ENCODE peak calls at places on chromosomes 3 and 15, in five cellular contexts. G, R, X, O and Z are unnamed samples.

GRCh38 chr3:141452773-141453172 is 34.1 kb upstream of the RASA2 start:
- DNase-seq in G (no peak), R (no peak), X (no peak), O (no peak), Z (no peak)

GRCh38 chr3:194313642-194314430 is 37.3 kb downstream of the CPN2 start:
- DNase-seq in G (no peak), R (peak; percentile 76), X (peak; percentile 61), O (peak; percentile 70), Z (peak; percentile 82)

GRCh38 chr3:106428565-106428994 is 559.8 kb upstream of the CBLB start:
- DNase-seq in G (no peak), R (no peak), X (peak; percentile 100), O (peak; percentile 43), Z (peak; percentile 68)

GRCh38 chr15:91849749-91850161 is 3.8 kb upstream of the SLCO3A1 start:
- DNase-seq in G (no peak), R (no peak), X (peak; percentile 58), O (no peak), Z (no peak)

GRCh38 chr3:40333852-40334251 is 24.3 kb downstream of the EIF1B start:
- DNase-seq in G (no peak), R (no peak), X (no peak), O (no peak), Z (no peak)

GRCh38 chr3:148604270-148605085 is 93.2 kb upstream of the AGTR1 start:
- DNase-seq in G (no peak), R (no peak), X (no peak), O (no peak), Z (no peak)

GRCh38 chr3:107545680-107546120 is 22.9 kb downstream of the BBX start:
- DNase-seq in G (no peak), R (no peak), X (peak; percentile 62), O (no peak), Z (no peak)

GRCh38 chr3:184196536-184196935 is 10.5 kb downstream of the ABCF3 start:
- DNase-seq in G (no peak), R (no peak), X (no peak), O (no peak), Z (peak; percentile 40)

GRCh38 chr3:32366638-32367368 is 24.9 kb upstream of the CMTM7 start:
- DNase-seq in G (no peak), R (no peak), X (peak; percentile 35), O (no peak), Z (no peak)

GRCh38 chr15:60905587-60905986 is 323.5 kb downstream of the RORA start:
- DNase-seq in G (peak; percentile 55), R (no peak), X (no peak), O (no peak), Z (no peak)

GRCh38 chr3:172592898-172593669 is 69.9 kb upstream of the TNFSF10 start:
- DNase-seq in G (no peak), R (no peak), X (no peak), O (no peak), Z (no peak)

GRCh38 chr15:92069308-92070244 is 216.1 kb downstream of the SLCO3A1 start:
- DNase-seq in G (no peak), R (peak; percentile 61), X (peak; percentile 87), O (peak; percentile 26), Z (peak; percentile 82)

GRCh38 chr3:117589454-117589853 is 879.9 kb downstream of the TUSC7 start:
- DNase-seq in G (no peak), R (no peak), X (peak; percentile 62), O (no peak), Z (no peak)

GRCh38 chr3:123880998-123881561 is 3.1 kb downstream of the MYLK start:
- DNase-seq in G (no peak), R (no peak), X (peak; percentile 52), O (no peak), Z (no peak)

GRCh38 chr3:94303897-94304296 is 241.0 kb downstream of the NSUN3 start:
- DNase-seq in G (no peak), R (peak; percentile 35), X (peak; percentile 61), O (peak; percentile 8), Z (no peak)

GRCh38 chr15:70869346-70869745 is 15.4 kb upstream of the LARP6 start:
- DNase-seq in G (no peak), R (no peak), X (no peak), O (no peak), Z (no peak)
- H3K27ac ChIP-seq in G (no peak overlapping the region), R (no peak overlapping the region), X (no peak overlapping the region), O (no peak overlapping the region), Z (no peak overlapping the region)

DNA sequence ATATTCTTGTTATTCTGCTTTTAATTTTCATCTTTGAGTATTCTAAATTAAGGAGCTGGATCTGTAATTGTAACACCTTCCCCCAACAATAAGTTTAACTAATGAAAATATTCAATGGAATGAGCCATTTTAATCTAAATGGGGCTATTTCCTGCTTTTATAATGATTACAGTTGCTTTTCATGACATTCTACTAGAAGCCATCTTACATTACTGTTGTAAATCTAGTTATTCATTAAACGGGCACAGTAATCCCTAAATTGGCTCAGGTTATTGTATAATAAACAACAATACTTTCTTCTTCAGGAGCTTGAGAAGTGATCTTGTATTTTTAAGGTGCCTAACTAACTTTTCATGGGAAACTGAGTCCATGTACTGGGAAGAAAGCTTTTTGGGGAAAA is 8.5 kb downstream of the FLNB start:
- DNase-seq in G (no peak), R (no peak), X (no peak), O (no peak), Z (no peak)
- H3K27ac ChIP-seq in G (no peak overlapping the region), R (no peak overlapping the region), X (no peak overlapping the region), O (no peak overlapping the region), Z (peak overlapping the region; percentile 30)

GRCh38 chr15:88232771-88233170 is 23.8 kb downstream of the NTRK3 start:
- DNase-seq in G (peak; percentile 0), R (no peak), X (no peak), O (no peak), Z (no peak)
- H3K27ac ChIP-seq in G (no peak overlapping the region), R (no peak overlapping the region), X (no peak overlapping the region), O (no peak overlapping the region), Z (no peak overlapping the region)

GRCh38 chr3:57009367-57009766 is 51.1 kb upstream of the SPATA12 start:
- DNase-seq in G (no peak), R (peak; percentile 49), X (no peak), O (no peak), Z (no peak)

GRCh38 chr3:57006048-57006709 is 54.3 kb upstream of the SPATA12 start:
- DNase-seq in G (no peak), R (no peak), X (no peak), O (no peak), Z (no peak)

GRCh38 chr3:57006949-57007419 is 53.5 kb upstream of the SPATA12 start:
- DNase-seq in G (no peak), R (no peak), X (peak; percentile 56), O (peak; percentile 48), Z (peak; percentile 57)

GRCh38 chr3:57009802-57010201 is 50.7 kb upstream of the SPATA12 start:
- DNase-seq in G (no peak), R (no peak), X (no peak), O (no peak), Z (no peak)

GRCh38 chr3:57007513-57008415 is 52.7 kb upstream of the SPATA12 start:
- DNase-seq in G (no peak), R (peak; percentile 75), X (peak; percentile 92), O (peak; percentile 69), Z (peak; percentile 85)
- H3K27ac ChIP-seq in G (no peak overlapping the region), R (no peak overlapping the region), X (peak overlapping the region; percentile 85), O (peak overlapping the region; percentile 47), Z (peak overlapping the region; percentile 77)

GRCh38 chr3:52432631-52433030 is 12.3 kb downstream of the SEMA3G start:
- DNase-seq in G (no peak), R (peak; percentile 64), X (no peak), O (no peak), Z (no peak)

GRCh38 chr3:52434080-52434479 is 10.8 kb downstream of the SEMA3G start:
- DNase-seq in G (no peak), R (peak; percentile 12), X (no peak), O (no peak), Z (peak; percentile 29)

GRCh38 chr3:52433328-52434060 is 11.4 kb downstream of the SEMA3G start:
- DNase-seq in G (no peak), R (peak; percentile 47), X (no peak), O (no peak), Z (no peak)

GRCh38 chr3:52435246-52436101 is 9.4 kb downstream of the SEMA3G start:
- DNase-seq in G (no peak), R (peak; percentile 24), X (no peak), O (no peak), Z (peak; percentile 58)

GRCh38 chr3:52434491-52435115 is 10.3 kb downstream of the SEMA3G start:
- DNase-seq in G (no peak), R (peak; percentile 25), X (no peak), O (no peak), Z (no peak)
- H3K27ac ChIP-seq in G (no peak overlapping the region), R (peak overlapping the region; percentile 35), X (no peak overlapping the region), O (no peak overlapping the region), Z (no peak overlapping the region)

GRCh38 chr3:129238945-129239705 is 10.3 kb upstream of the COPG1 start:
- DNase-seq in G (no peak), R (no peak), X (peak; percentile 19), O (no peak), Z (no peak)
- H3K27ac ChIP-seq in G (peak overlapping the region; percentile 33), R (no peak overlapping the region), X (no peak overlapping the region), O (no peak overlapping the region), Z (no peak overlapping the region)

GRCh38 chr3:27022096-27022761 is 347.0 kb downstream of the NEK10 start:
- DNase-seq in G (no peak), R (no peak), X (no peak), O (no peak), Z (no peak)

GRCh38 chr3:27031476-27031875 is 337.7 kb downstream of the NEK10 start:
- DNase-seq in G (no peak), R (no peak), X (no peak), O (no peak), Z (no peak)

DNA sequence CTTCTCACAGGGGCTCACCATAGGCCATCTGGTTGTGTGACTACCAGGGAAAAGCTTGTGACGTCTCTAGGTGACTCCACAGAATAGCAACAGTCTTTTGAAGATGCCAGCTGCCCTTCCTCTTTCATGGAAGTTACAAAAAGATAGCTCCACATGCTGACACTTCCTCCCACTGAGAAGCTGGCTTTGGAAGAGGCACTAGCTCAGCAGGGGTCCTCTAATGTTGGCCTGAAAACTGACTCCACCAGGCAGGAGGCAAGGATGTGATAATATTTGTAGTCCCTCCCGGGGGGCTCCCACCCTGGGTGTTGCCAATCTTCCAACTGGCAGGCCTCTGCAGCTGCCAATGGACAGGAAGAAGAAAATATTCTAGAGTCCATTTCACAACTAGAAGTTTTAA is 343.5 kb downstream of the NEK10 start:
- DNase-seq in G (no peak), R (no peak), X (no peak), O (no peak), Z (no peak)
- H3K27ac ChIP-seq in G (no peak overlapping the region), R (no peak overlapping the region), X (no peak overlapping the region), O (no peak overlapping the region), Z (no peak overlapping the region)